ENCODE peak calls at places on chromosomes 13 and 19, in five cellular contexts. I is lower leg skin, M is non-pigmented ciliary epithelial cell, E is left ventricle myocardium superior, N is neuronal stem cell. T is an unnamed sample.
A peak's percentile ranks its signal among the peaks of the same experiment; 100 is the strongest.

GRCh38 chr13:57557979-57558529 is 73.5 kb upstream of the PCDH17 start:
- DNase-seq in I (no peak), M (no peak), E (no peak), N (peak; percentile 8), T (no peak)

GRCh38 chr13:40993119-40993518 is 26.0 kb downstream of the ELF1 start:
- DNase-seq in I (no peak), M (no peak), E (no peak), N (no peak), T (no peak)

GRCh38 chr19:10885241-10886169 is 14.2 kb downstream of the CARM1 start:
- DNase-seq in I (no peak), M (no peak), E (no peak), N (no peak), T (no peak)

GRCh38 chr13:27852491-27852890 is 60.2 kb downstream of the GSX1 start:
- DNase-seq in I (no peak), M (no peak), E (no peak), N (no peak), T (no peak)

GRCh38 chr19:35170359-35171061 is 16.0 kb downstream of the FXYD5 start:
- DNase-seq in I (no peak), M (no peak), E (no peak), N (no peak), T (no peak)

GRCh38 chr13:44692173-44692713 is 116.1 kb upstream of the TSC22D1 start:
- DNase-seq in I (no peak), M (no peak), E (no peak), N (no peak), T (no peak)

GRCh38 chr19:8306235-8307054 is 1.7 kb downstream of the CD320 start:
- DNase-seq in I (peak; percentile 7), M (no peak), E (no peak), N (no peak), T (no peak)

GRCh38 chr19:8001651-8001994 is 3.8 kb downstream of the ELAVL1 start:
- DNase-seq in I (peak; percentile 21), M (no peak), E (no peak), N (no peak), T (no peak)

GRCh38 chr19:50639121-50640112 is at the start of gene SYT3:
- DNase-seq in I (no peak), M (no peak), E (peak; percentile 58), N (peak; percentile 66), T (no peak)

GRCh38 chr19:56099638-56100539 is 21.2 kb downstream of the ZNF787 start:
- DNase-seq in I (no peak), M (no peak), E (no peak), N (no peak), T (no peak)

GRCh38 chr19:13155472-13156284 is 5.5 kb downstream of the IER2 start:
- DNase-seq in I (peak; percentile 66), M (no peak), E (peak; percentile 85), N (peak; percentile 83), T (no peak)

GRCh38 chr19:12156254-12157058 is at the start of gene ZNF625:
- DNase-seq in I (peak; percentile 85), M (peak; percentile 46), E (peak; percentile 93), N (peak; percentile 86), T (peak; percentile 49)

GRCh38 chr19:58007285-58007684 is 4.7 kb upstream of the ZNF606 start:
- DNase-seq in I (no peak), M (no peak), E (no peak), N (no peak), T (no peak)

GRCh38 chr19:2049741-2050348 is 1.2 kb downstream of the MKNK2 start:
- DNase-seq in I (peak; percentile 74), M (no peak), E (peak; percentile 88), N (no peak), T (no peak)

GRCh38 chr19:52188822-52189744 is 769 bp upstream of the PPP2R1A start:
- DNase-seq in I (peak; percentile 79), M (no peak), E (peak; percentile 99), N (no peak), T (no peak)

GRCh38 chr19:11378319-11379189 is 4.1 kb downstream of the SWSAP1 start:
- DNase-seq in I (no peak), M (no peak), E (peak; percentile 66), N (peak; percentile 39), T (peak; percentile 74)

GRCh38 chr19:46478356-46478986 is 7.1 kb upstream of the PNMA8A start:
- DNase-seq in I (no peak), M (no peak), E (no peak), N (no peak), T (no peak)

GRCh38 chr13:108508263-108508662 is 121.1 kb upstream of the MYO16 start:
- DNase-seq in I (no peak), M (peak; percentile 13), E (no peak), N (peak; percentile 36), T (no peak)

GRCh38 chr13:48838193-48839000 is 137.3 kb upstream of the FNDC3A start:
- DNase-seq in I (no peak), M (no peak), E (no peak), N (no peak), T (no peak)

GRCh38 chr19:4896372-4896771 is 6.3 kb downstream of the ARRDC5 start:
- DNase-seq in I (no peak), M (no peak), E (no peak), N (no peak), T (peak; percentile 37)

GRCh38 chr19:6099037-6099436 is 11.3 kb downstream of the RFX2 start:
- DNase-seq in I (no peak), M (no peak), E (no peak), N (no peak), T (no peak)

GRCh38 chr13:27578121-27579030 is 42.0 kb downstream of the LNX2 start:
- DNase-seq in I (no peak), M (no peak), E (no peak), N (no peak), T (no peak)

GRCh38 chr13:33168326-33168960 is 117.1 kb downstream of the STARD13 start:
- DNase-seq in I (no peak), M (no peak), E (no peak), N (no peak), T (no peak)

GRCh38 chr13:102325321-102325720 is 76.5 kb downstream of the FGF14 start:
- DNase-seq in I (no peak), M (no peak), E (no peak), N (no peak), T (no peak)

GRCh38 chr19:35540356-35540927 is 5.0 kb upstream of the TMEM147 start:
- DNase-seq in I (no peak), M (no peak), E (no peak), N (no peak), T (no peak)

GRCh38 chr13:114167445-114167844 is 11.6 kb upstream of the CFAP97D2 start:
- DNase-seq in I (no peak), M (no peak), E (no peak), N (no peak), T (no peak)

GRCh38 chr13:112510987-112511715 is 76.8 kb downstream of the TUBGCP3 start:
- DNase-seq in I (no peak), M (no peak), E (no peak), N (no peak), T (no peak)

GRCh38 chr13:90105276-90105675 is 1242.2 kb upstream of the MIR17HG start:
- DNase-seq in I (no peak), M (peak; percentile 31), E (no peak), N (no peak), T (peak; percentile 16)

GRCh38 chr13:44967656-44968451 is 21.4 kb downstream of the NUFIP1 start:
- DNase-seq in I (no peak), M (no peak), E (no peak), N (no peak), T (no peak)

T was measured in HS-5.